ENCODE peak calls at places on chromosomes 2 and 18, in ten cellular contexts. One of them, this sample, is unnamed.

GRCh38 chr2:191155608-191156071 is 4.8 kb upstream of the STAT4 start:
- DNase-seq in HEK293T: peak
- DNase-seq in thoracic aorta: no peak
- DNase-seq in T-helper 22 cell: no peak
- DNase-seq in H54: no peak
- DNase-seq in NCI-H510A treated with DMSO at 0.1 percent for 48 hours: peak
- DNase-seq in activated CD4-positive, alpha-beta T cell treated with anti-CD3 and anti-CD28 coated beads for 48 hours: no peak
- DNase-seq in aorta: no peak
- DNase-seq in HL-60: no peak
- DNase-seq in CD8-positive, alpha-beta memory T cell: no peak
- DNase-seq in this sample: no peak

GRCh38 chr2:70708376-70709199 is 59.4 kb downstream of the ADD2 start:
- DNase-seq in HEK293T: no peak
- DNase-seq in thoracic aorta: no peak
- DNase-seq in T-helper 22 cell: no peak
- DNase-seq in H54: no peak
- DNase-seq in NCI-H510A treated with DMSO at 0.1 percent for 48 hours: peak
- DNase-seq in activated CD4-positive, alpha-beta T cell treated with anti-CD3 and anti-CD28 coated beads for 48 hours: peak
- DNase-seq in aorta: no peak
- DNase-seq in HL-60: no peak
- DNase-seq in CD8-positive, alpha-beta memory T cell: no peak
- DNase-seq in this sample: no peak

GRCh38 chr2:235619544-235619943 is 125.7 kb downstream of the AGAP1 start:
- DNase-seq in HEK293T: no peak
- DNase-seq in thoracic aorta: no peak
- DNase-seq in T-helper 22 cell: no peak
- DNase-seq in H54: no peak
- DNase-seq in NCI-H510A treated with DMSO at 0.1 percent for 48 hours: no peak
- DNase-seq in activated CD4-positive, alpha-beta T cell treated with anti-CD3 and anti-CD28 coated beads for 48 hours: no peak
- DNase-seq in aorta: no peak
- DNase-seq in HL-60: no peak
- DNase-seq in CD8-positive, alpha-beta memory T cell: no peak
- DNase-seq in this sample: no peak

GRCh38 chr2:171702781-171703556 is 15.7 kb downstream of the DYNC1I2 start:
- DNase-seq in HEK293T: no peak
- DNase-seq in thoracic aorta: no peak
- DNase-seq in T-helper 22 cell: no peak
- DNase-seq in H54: no peak
- DNase-seq in NCI-H510A treated with DMSO at 0.1 percent for 48 hours: no peak
- DNase-seq in activated CD4-positive, alpha-beta T cell treated with anti-CD3 and anti-CD28 coated beads for 48 hours: no peak
- DNase-seq in aorta: no peak
- DNase-seq in HL-60: no peak
- DNase-seq in CD8-positive, alpha-beta memory T cell: no peak
- DNase-seq in this sample: no peak

GRCh38 chr18:2855560-2856350 is 8.9 kb downstream of the EMILIN2 start:
- DNase-seq in HEK293T: no peak
- DNase-seq in thoracic aorta: no peak
- DNase-seq in T-helper 22 cell: no peak
- DNase-seq in H54: no peak
- DNase-seq in NCI-H510A treated with DMSO at 0.1 percent for 48 hours: no peak
- DNase-seq in activated CD4-positive, alpha-beta T cell treated with anti-CD3 and anti-CD28 coated beads for 48 hours: peak
- DNase-seq in aorta: no peak
- DNase-seq in HL-60: peak
- DNase-seq in CD8-positive, alpha-beta memory T cell: no peak
- DNase-seq in this sample: no peak

GRCh38 chr2:238643400-238643907 is 204.4 kb upstream of the TWIST2 start:
- DNase-seq in HEK293T: no peak
- DNase-seq in thoracic aorta: no peak
- DNase-seq in T-helper 22 cell: no peak
- DNase-seq in H54: no peak
- DNase-seq in NCI-H510A treated with DMSO at 0.1 percent for 48 hours: no peak
- DNase-seq in activated CD4-positive, alpha-beta T cell treated with anti-CD3 and anti-CD28 coated beads for 48 hours: no peak
- DNase-seq in aorta: no peak
- DNase-seq in HL-60: no peak
- DNase-seq in CD8-positive, alpha-beta memory T cell: no peak
- DNase-seq in this sample: no peak

GRCh38 chr2:9889812-9890261 is 46.6 kb downstream of the TAF1B start:
- DNase-seq in HEK293T: no peak
- DNase-seq in thoracic aorta: no peak
- DNase-seq in T-helper 22 cell: no peak
- DNase-seq in H54: no peak
- DNase-seq in NCI-H510A treated with DMSO at 0.1 percent for 48 hours: no peak
- DNase-seq in activated CD4-positive, alpha-beta T cell treated with anti-CD3 and anti-CD28 coated beads for 48 hours: no peak
- DNase-seq in aorta: no peak
- DNase-seq in HL-60: no peak
- DNase-seq in CD8-positive, alpha-beta memory T cell: no peak
- DNase-seq in this sample: no peak

GRCh38 chr18:51132256-51132935 is 65.1 kb downstream of the MEX3C start:
- DNase-seq in HEK293T: no peak
- DNase-seq in thoracic aorta: no peak
- DNase-seq in T-helper 22 cell: no peak
- DNase-seq in H54: no peak
- DNase-seq in NCI-H510A treated with DMSO at 0.1 percent for 48 hours: no peak
- DNase-seq in activated CD4-positive, alpha-beta T cell treated with anti-CD3 and anti-CD28 coated beads for 48 hours: no peak
- DNase-seq in aorta: no peak
- DNase-seq in HL-60: no peak
- DNase-seq in CD8-positive, alpha-beta memory T cell: no peak
- DNase-seq in this sample: no peak

GRCh38 chr2:159936471-159936870 is 125.9 kb downstream of the PLA2R1 start:
- DNase-seq in HEK293T: peak
- DNase-seq in thoracic aorta: no peak
- DNase-seq in T-helper 22 cell: no peak
- DNase-seq in H54: no peak
- DNase-seq in NCI-H510A treated with DMSO at 0.1 percent for 48 hours: no peak
- DNase-seq in activated CD4-positive, alpha-beta T cell treated with anti-CD3 and anti-CD28 coated beads for 48 hours: peak
- DNase-seq in aorta: no peak
- DNase-seq in HL-60: no peak
- DNase-seq in CD8-positive, alpha-beta memory T cell: no peak
- DNase-seq in this sample: no peak

GRCh38 chr2:9170458-9171130 is 36.0 kb upstream of the ASAP2 start:
- DNase-seq in HEK293T: no peak
- DNase-seq in thoracic aorta: no peak
- DNase-seq in T-helper 22 cell: no peak
- DNase-seq in H54: no peak
- DNase-seq in NCI-H510A treated with DMSO at 0.1 percent for 48 hours: peak
- DNase-seq in activated CD4-positive, alpha-beta T cell treated with anti-CD3 and anti-CD28 coated beads for 48 hours: no peak
- DNase-seq in aorta: no peak
- DNase-seq in HL-60: no peak
- DNase-seq in CD8-positive, alpha-beta memory T cell: no peak
- DNase-seq in this sample: no peak

GRCh38 chr2:201016859-201017258 is 53.4 kb upstream of the ORC2 start:
- DNase-seq in HEK293T: no peak
- DNase-seq in thoracic aorta: no peak
- DNase-seq in T-helper 22 cell: no peak
- DNase-seq in H54: no peak
- DNase-seq in NCI-H510A treated with DMSO at 0.1 percent for 48 hours: no peak
- DNase-seq in activated CD4-positive, alpha-beta T cell treated with anti-CD3 and anti-CD28 coated beads for 48 hours: no peak
- DNase-seq in aorta: no peak
- DNase-seq in HL-60: no peak
- DNase-seq in CD8-positive, alpha-beta memory T cell: no peak
- DNase-seq in this sample: no peak

GRCh38 chr2:120465989-120466703 is 120.2 kb downstream of the INHBB start:
- DNase-seq in HEK293T: no peak
- DNase-seq in thoracic aorta: no peak
- DNase-seq in T-helper 22 cell: no peak
- DNase-seq in H54: no peak
- DNase-seq in NCI-H510A treated with DMSO at 0.1 percent for 48 hours: no peak
- DNase-seq in activated CD4-positive, alpha-beta T cell treated with anti-CD3 and anti-CD28 coated beads for 48 hours: no peak
- DNase-seq in aorta: peak
- DNase-seq in HL-60: no peak
- DNase-seq in CD8-positive, alpha-beta memory T cell: peak
- DNase-seq in this sample: peak

GRCh38 chr2:85326946-85327756 is 638 bp downstream of the TGOLN2 start:
- DNase-seq in HEK293T: peak
- DNase-seq in thoracic aorta: no peak
- DNase-seq in T-helper 22 cell: peak
- DNase-seq in H54: peak
- DNase-seq in NCI-H510A treated with DMSO at 0.1 percent for 48 hours: peak
- DNase-seq in activated CD4-positive, alpha-beta T cell treated with anti-CD3 and anti-CD28 coated beads for 48 hours: peak
- DNase-seq in aorta: peak
- DNase-seq in HL-60: no peak
- DNase-seq in CD8-positive, alpha-beta memory T cell: peak
- DNase-seq in this sample: peak

GRCh38 chr2:133532919-133533318 is 35.3 kb downstream of the NCKAP5 start:
- DNase-seq in HEK293T: no peak
- DNase-seq in thoracic aorta: no peak
- DNase-seq in T-helper 22 cell: no peak
- DNase-seq in H54: peak
- DNase-seq in NCI-H510A treated with DMSO at 0.1 percent for 48 hours: no peak
- DNase-seq in activated CD4-positive, alpha-beta T cell treated with anti-CD3 and anti-CD28 coated beads for 48 hours: no peak
- DNase-seq in aorta: no peak
- DNase-seq in HL-60: no peak
- DNase-seq in CD8-positive, alpha-beta memory T cell: no peak
- DNase-seq in this sample: no peak

GRCh38 chr2:66462196-66462825 is 27.4 kb downstream of the MEIS1 start:
- DNase-seq in HEK293T: no peak
- DNase-seq in thoracic aorta: no peak
- DNase-seq in T-helper 22 cell: no peak
- DNase-seq in H54: no peak
- DNase-seq in NCI-H510A treated with DMSO at 0.1 percent for 48 hours: no peak
- DNase-seq in activated CD4-positive, alpha-beta T cell treated with anti-CD3 and anti-CD28 coated beads for 48 hours: no peak
- DNase-seq in aorta: no peak
- DNase-seq in HL-60: no peak
- DNase-seq in CD8-positive, alpha-beta memory T cell: no peak
- DNase-seq in this sample: no peak

This sample was measured in kidney.